ENCODE peak calls at places on chromosomes 13 and 19, in six cellular contexts. One of them, this sample, is unnamed.

GRCh38 chr13:100234006-100234405 is 145.1 kb downstream of the PCCA start:
- DNase-seq in A549: no peak
- DNase-seq in type B pancreatic cell: no peak
- DNase-seq in lower lobe of right lung: no peak
- DNase-seq in right atrium auricular region: no peak
- DNase-seq in pancreas: no peak
- DNase-seq in this sample: no peak

GRCh38 chr13:110820311-110820710 is 94.6 kb downstream of the ANKRD10 start:
- DNase-seq in A549: no peak
- DNase-seq in type B pancreatic cell: no peak
- DNase-seq in lower lobe of right lung: no peak
- DNase-seq in right atrium auricular region: no peak
- DNase-seq in pancreas: no peak
- DNase-seq in this sample: no peak

GRCh38 chr19:38639679-38640078 is 7.8 kb upstream of the ACTN4 start:
- DNase-seq in A549: no peak
- DNase-seq in type B pancreatic cell: no peak
- DNase-seq in lower lobe of right lung: no peak
- DNase-seq in right atrium auricular region: no peak
- DNase-seq in pancreas: no peak
- DNase-seq in this sample: no peak

GRCh38 chr13:27824121-27824520 is 31.8 kb downstream of the GSX1 start:
- DNase-seq in A549: no peak
- DNase-seq in type B pancreatic cell: no peak
- DNase-seq in lower lobe of right lung: no peak
- DNase-seq in right atrium auricular region: no peak
- DNase-seq in pancreas: no peak
- DNase-seq in this sample: no peak

GRCh38 chr13:109846185-109846584 is 59.8 kb upstream of the IRS2 start:
- DNase-seq in A549: no peak
- DNase-seq in type B pancreatic cell: no peak
- DNase-seq in lower lobe of right lung: no peak
- DNase-seq in right atrium auricular region: no peak
- DNase-seq in pancreas: no peak
- DNase-seq in this sample: no peak

GRCh38 chr19:17090501-17091074 is 15.0 kb downstream of the MYO9B start:
- DNase-seq in A549: no peak
- DNase-seq in type B pancreatic cell: no peak
- DNase-seq in lower lobe of right lung: no peak
- DNase-seq in right atrium auricular region: no peak
- DNase-seq in pancreas: peak; percentile 35
- DNase-seq in this sample: no peak

GRCh38 chr19:49427339-49427738 is 2.2 kb downstream of the GFY start:
- DNase-seq in A549: no peak
- DNase-seq in type B pancreatic cell: no peak
- DNase-seq in lower lobe of right lung: no peak
- DNase-seq in right atrium auricular region: no peak
- DNase-seq in pancreas: no peak
- DNase-seq in this sample: no peak

GRCh38 chr19:32558607-32559228 is 22.3 kb upstream of the PDCD5 start:
- DNase-seq in A549: no peak
- DNase-seq in type B pancreatic cell: no peak
- DNase-seq in lower lobe of right lung: no peak
- DNase-seq in right atrium auricular region: no peak
- DNase-seq in pancreas: no peak
- DNase-seq in this sample: no peak

GRCh38 chr13:98959299-98959698 is 18.6 kb downstream of the DOCK9 start:
- DNase-seq in A549: no peak
- DNase-seq in type B pancreatic cell: no peak
- DNase-seq in lower lobe of right lung: no peak
- DNase-seq in right atrium auricular region: no peak
- DNase-seq in pancreas: no peak
- DNase-seq in this sample: no peak

GRCh38 chr19:16051254-16052025 is 24.9 kb upstream of the TPM4 start:
- DNase-seq in A549: peak; percentile 53
- DNase-seq in type B pancreatic cell: no peak
- DNase-seq in lower lobe of right lung: peak; percentile 20
- DNase-seq in right atrium auricular region: no peak
- DNase-seq in pancreas: no peak
- DNase-seq in this sample: no peak

GRCh38 chr19:28023064-28023463 is 1189.9 kb downstream of the UQCRFS1 start:
- DNase-seq in A549: no peak
- DNase-seq in type B pancreatic cell: no peak
- DNase-seq in lower lobe of right lung: no peak
- DNase-seq in right atrium auricular region: no peak
- DNase-seq in pancreas: no peak
- DNase-seq in this sample: no peak

GRCh38 chr13:36859259-36859658 is 40.2 kb downstream of the RFXAP start:
- DNase-seq in A549: no peak
- DNase-seq in type B pancreatic cell: no peak
- DNase-seq in lower lobe of right lung: no peak
- DNase-seq in right atrium auricular region: no peak
- DNase-seq in pancreas: no peak
- DNase-seq in this sample: no peak

GRCh38 chr13:113145911-113146598 is 12.4 kb upstream of the PROZ start:
- DNase-seq in A549: no peak
- DNase-seq in type B pancreatic cell: peak; percentile 54
- DNase-seq in lower lobe of right lung: no peak
- DNase-seq in right atrium auricular region: peak; percentile 13
- DNase-seq in pancreas: no peak
- DNase-seq in this sample: no peak

DNA sequence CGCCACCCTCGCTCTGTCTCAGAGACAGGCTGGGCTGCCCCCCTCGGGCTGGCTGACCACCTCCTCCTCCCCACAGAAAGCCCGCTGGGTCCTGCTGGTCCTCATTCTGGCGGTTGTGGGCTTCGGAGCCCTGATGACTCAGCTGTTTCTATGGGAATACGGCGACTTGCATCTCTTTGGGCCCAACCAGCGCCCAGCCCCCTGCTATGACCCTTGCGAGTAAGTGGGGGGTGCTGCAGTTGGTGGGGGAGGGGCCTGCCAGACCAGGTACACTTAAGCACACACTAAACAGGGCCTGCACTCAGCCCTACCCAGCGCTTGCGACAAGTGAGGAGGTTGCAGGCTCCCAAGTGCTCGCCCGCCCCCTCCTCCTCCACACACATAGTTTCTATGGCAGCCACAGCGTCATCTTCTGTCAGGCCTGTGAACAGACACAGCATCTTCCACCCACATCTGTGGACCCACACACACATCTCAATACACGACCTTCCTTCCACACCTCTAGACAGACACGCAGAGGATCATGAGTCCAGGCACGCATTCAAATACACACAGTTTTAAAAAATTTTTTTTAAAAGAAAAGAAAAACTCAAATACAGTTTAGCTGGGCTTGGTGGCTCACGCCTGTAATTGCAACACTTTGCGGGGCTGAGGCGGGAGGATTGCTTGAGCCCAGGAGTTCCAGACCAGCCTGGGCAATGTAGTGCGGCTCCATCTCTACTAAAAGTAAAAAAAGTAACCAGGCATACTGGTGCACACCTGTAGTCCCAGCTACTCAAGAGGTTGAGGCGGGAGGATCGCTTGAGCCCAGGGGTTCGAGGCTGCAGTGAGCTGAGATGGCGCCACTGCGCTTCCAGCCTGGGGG is 18.4 kb downstream of the PLD3 start:
- DNase-seq in A549: peak; percentile 71
- DNase-seq in type B pancreatic cell: no peak
- DNase-seq in lower lobe of right lung: peak; percentile 79
- DNase-seq in right atrium auricular region: no peak
- DNase-seq in pancreas: no peak
- DNase-seq in this sample: no peak
- TF ChIP-seq CTCF in A549: no peak
- TF ChIP-seq CTCF in type B pancreatic cell: no peak
- TF ChIP-seq CTCF in lower lobe of right lung: no peak
- TF ChIP-seq CTCF in right atrium auricular region: no peak
- TF ChIP-seq CTCF in pancreas: no peak
- TF ChIP-seq CTCF in this sample: peak; percentile 42

GRCh38 chr19:51799311-51799997 is 4.5 kb downstream of the FPR3 start:
- DNase-seq in A549: peak; percentile 13
- DNase-seq in type B pancreatic cell: no peak
- DNase-seq in lower lobe of right lung: peak; percentile 78
- DNase-seq in right atrium auricular region: peak; percentile 96
- DNase-seq in pancreas: peak; percentile 68
- DNase-seq in this sample: no peak
- TF ChIP-seq CTCF in A549: no peak
- TF ChIP-seq CTCF in type B pancreatic cell: no peak
- TF ChIP-seq CTCF in lower lobe of right lung: peak; percentile 17
- TF ChIP-seq CTCF in right atrium auricular region: peak; percentile 35
- TF ChIP-seq CTCF in pancreas: no peak
- TF ChIP-seq CTCF in this sample: peak; percentile 16

GRCh38 chr13:45119469-45119989 is 781 bp upstream of the GTF2F2 start:
- DNase-seq in A549: no peak
- DNase-seq in type B pancreatic cell: no peak
- DNase-seq in lower lobe of right lung: no peak
- DNase-seq in right atrium auricular region: no peak
- DNase-seq in pancreas: no peak
- DNase-seq in this sample: no peak

GRCh38 chr13:45119990-45120864 is at the start of gene GTF2F2:
- DNase-seq in A549: peak; percentile 83
- DNase-seq in type B pancreatic cell: peak; percentile 92
- DNase-seq in lower lobe of right lung: peak; percentile 92
- DNase-seq in right atrium auricular region: peak; percentile 92
- DNase-seq in pancreas: peak; percentile 85
- DNase-seq in this sample: peak; percentile 95

GRCh38 chr13:45120967-45121366 is 657 bp downstream of the GTF2F2 start:
- DNase-seq in A549: no peak
- DNase-seq in type B pancreatic cell: no peak
- DNase-seq in lower lobe of right lung: no peak
- DNase-seq in right atrium auricular region: no peak
- DNase-seq in pancreas: no peak
- DNase-seq in this sample: no peak

GRCh38 chr13:45122941-45123340 is 2.6 kb downstream of the GTF2F2 start:
- DNase-seq in A549: no peak
- DNase-seq in type B pancreatic cell: no peak
- DNase-seq in lower lobe of right lung: no peak
- DNase-seq in right atrium auricular region: no peak
- DNase-seq in pancreas: no peak
- DNase-seq in this sample: no peak

GRCh38 chr13:45121421-45121820 is 1.1 kb downstream of the GTF2F2 start:
- DNase-seq in A549: peak; percentile 12
- DNase-seq in type B pancreatic cell: no peak
- DNase-seq in lower lobe of right lung: no peak
- DNase-seq in right atrium auricular region: no peak
- DNase-seq in pancreas: no peak
- DNase-seq in this sample: no peak
- TF ChIP-seq CTCF in A549: no peak
- TF ChIP-seq CTCF in type B pancreatic cell: peak; percentile 57
- TF ChIP-seq CTCF in lower lobe of right lung: no peak
- TF ChIP-seq CTCF in right atrium auricular region: no peak
- TF ChIP-seq CTCF in pancreas: no peak
- TF ChIP-seq CTCF in this sample: peak; percentile 60

GRCh38 chr19:45396389-45397260 is 8.2 kb downstream of the PPP1R13L start:
- DNase-seq in A549: no peak
- DNase-seq in type B pancreatic cell: no peak
- DNase-seq in lower lobe of right lung: no peak
- DNase-seq in right atrium auricular region: no peak
- DNase-seq in pancreas: no peak
- DNase-seq in this sample: no peak

GRCh38 chr19:45391871-45392665 is 12.8 kb downstream of the PPP1R13L start:
- DNase-seq in A549: no peak
- DNase-seq in type B pancreatic cell: no peak
- DNase-seq in lower lobe of right lung: no peak
- DNase-seq in right atrium auricular region: no peak
- DNase-seq in pancreas: no peak
- DNase-seq in this sample: no peak

GRCh38 chr19:45391346-45391745 is 13.5 kb downstream of the PPP1R13L start:
- DNase-seq in A549: peak; percentile 62
- DNase-seq in type B pancreatic cell: no peak
- DNase-seq in lower lobe of right lung: no peak
- DNase-seq in right atrium auricular region: no peak
- DNase-seq in pancreas: no peak
- DNase-seq in this sample: no peak

GRCh38 chr19:45400192-45400591 is 4.7 kb downstream of the PPP1R13L start:
- DNase-seq in A549: no peak
- DNase-seq in type B pancreatic cell: no peak
- DNase-seq in lower lobe of right lung: no peak
- DNase-seq in right atrium auricular region: no peak
- DNase-seq in pancreas: no peak
- DNase-seq in this sample: no peak

DNA sequence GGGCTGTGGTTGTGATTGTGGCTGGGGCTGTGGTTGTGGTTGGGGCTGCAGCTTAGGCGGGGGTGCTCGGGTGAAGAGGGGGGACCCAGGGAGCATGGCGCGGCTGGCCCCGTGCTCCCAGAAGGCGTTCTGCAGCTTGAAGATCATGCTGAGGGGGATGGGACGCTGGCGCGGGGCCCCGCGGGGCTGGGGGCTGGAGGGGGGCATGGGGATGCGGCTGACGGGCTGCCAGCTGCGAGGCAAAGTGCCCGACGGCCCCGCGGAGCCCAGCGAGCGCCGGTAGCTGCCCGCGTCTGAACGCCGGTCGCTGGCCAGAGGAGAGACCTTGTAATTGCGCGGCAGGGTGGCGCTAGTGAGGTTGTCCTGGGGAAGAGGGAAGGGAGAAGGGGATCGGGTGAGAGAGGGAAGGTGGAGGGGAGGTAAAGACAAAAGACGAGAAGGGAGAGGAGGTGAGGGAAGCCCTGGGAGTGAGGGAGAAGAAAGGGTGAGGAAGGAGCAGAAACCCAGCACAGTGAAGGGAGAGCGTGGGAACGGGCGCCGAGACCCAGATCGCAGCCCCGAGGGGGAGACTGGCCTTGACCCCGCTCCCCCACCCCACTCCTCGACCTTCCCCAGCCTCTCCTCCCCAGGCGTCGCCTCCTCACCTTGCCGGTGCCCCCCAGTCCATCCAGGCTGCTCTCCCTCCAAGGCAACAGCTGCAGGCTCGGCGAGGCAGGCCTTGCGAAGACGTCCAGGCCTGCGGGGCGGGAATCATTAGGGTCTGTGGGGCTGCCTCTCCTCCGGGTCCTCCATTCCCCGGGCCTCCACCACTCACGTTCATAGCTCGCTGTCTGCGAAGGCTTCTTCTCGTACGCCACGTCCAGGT is 9.1 kb downstream of the PPP1R13L start:
- DNase-seq in A549: no peak
- DNase-seq in type B pancreatic cell: no peak
- DNase-seq in lower lobe of right lung: no peak
- DNase-seq in right atrium auricular region: no peak
- DNase-seq in pancreas: no peak
- DNase-seq in this sample: no peak
- TF ChIP-seq CTCF in A549: no peak
- TF ChIP-seq CTCF in type B pancreatic cell: no peak
- TF ChIP-seq CTCF in lower lobe of right lung: no peak
- TF ChIP-seq CTCF in right atrium auricular region: no peak
- TF ChIP-seq CTCF in pancreas: no peak
- TF ChIP-seq CTCF in this sample: no peak